ENCODE peak calls at places on chromosomes 5 and 9, in nine cellular contexts. I is heart left ventricle; Q is IMR-90; Z is K562; A is CD8-positive, alpha-beta T cell; M is adrenal gland; T is Peyer's patch; U is bronchial epithelial cell; K is heart right ventricle. E is an unnamed sample. For H3K27me3, the result is how much of the 10 kb centered on the place peaks cover.

GRCh38 chr5:134460551-134460950 is 48.9 kb upstream of the CDKN2AIPNL start:
- DNase-seq in U (no peak), I (no peak), M (no peak), Q (no peak), A (no peak), T (no peak), Z (no peak), K (no peak), E (no peak)

GRCh38 chr9:94140418-94140780 is 56.1 kb downstream of the PTPDC1 start:
- DNase-seq in U (peak), Q (no peak), T (no peak), A (no peak), M (no peak), I (no peak), Z (no peak), K (no peak), E (no peak)

GRCh38 chr9:127295005-127295404 is 30.4 kb downstream of the GARNL3 start:
- DNase-seq in A (no peak), Z (no peak), M (no peak), T (no peak), K (no peak), I (no peak), U (peak), Q (no peak), E (no peak)

GRCh38 chr5:154211611-154212390 is 21.3 kb downstream of the GALNT10 start:
- DNase-seq in K (no peak), Q (peak), I (no peak), U (no peak), A (no peak), Z (no peak), T (no peak), M (no peak), E (no peak)

GRCh38 chr5:151427258-151427657 is 20.1 kb upstream of the SLC36A1 start:
- DNase-seq in I (no peak), A (no peak), M (no peak), Q (no peak), Z (no peak), T (peak), K (no peak), U (no peak), E (no peak)

GRCh38 chr9:129481824-129482511 is 138.9 kb downstream of the C9orf50 start:
- DNase-seq in Z (peak), Q (no peak), T (no peak), K (peak), M (no peak), A (no peak), U (no peak), I (peak), E (peak)

GRCh38 chr9:131693651-131694597 is 46.0 kb downstream of the RAPGEF1 start:
- DNase-seq in K (no peak), I (no peak), Q (no peak), A (no peak), U (no peak), M (no peak), T (no peak), Z (no peak), E (peak)

GRCh38 chr5:1386274-1386717 is 41.4 kb upstream of the CLPTM1L start:
- DNase-seq in U (peak), Q (no peak), M (peak), Z (peak), I (peak), A (peak), T (peak), K (peak), E (no peak)

GRCh38 chr5:74833537-74834266 is 32.5 kb downstream of the FAM169A start:
- DNase-seq in A (no peak), T (no peak), K (no peak), M (no peak), U (no peak), Z (no peak), Q (no peak), I (no peak), E (peak)

GRCh38 chr9:136488247-136489214 is 5.7 kb upstream of the SEC16A start:
- DNase-seq in Q (peak), Z (peak), T (peak), I (peak), M (peak), U (peak), K (peak), A (peak), E (peak)

GRCh38 chr5:131109540-131110255 is 55.4 kb downstream of the HINT1 start:
- DNase-seq in T (peak), Z (peak), K (peak), A (no peak), I (no peak), M (peak), U (peak), Q (peak), E (no peak)

GRCh38 chr5:149684371-149684770 is 45.7 kb upstream of the PPARGC1B start:
- DNase-seq in A (no peak), T (no peak), Q (no peak), M (no peak), K (no peak), U (no peak), I (no peak), Z (no peak), E (no peak)

GRCh38 chr9:75134495-75134894 is 46.2 kb downstream of the OSTF1 start:
- DNase-seq in M (no peak), T (no peak), Q (no peak), U (no peak), A (no peak), K (no peak), I (no peak), Z (no peak), E (no peak)

GRCh38 chr9:78144663-78145377 is 91.1 kb upstream of the CEP78 start:
- DNase-seq in K (no peak), U (no peak), I (no peak), M (peak), Z (no peak), A (no peak), Q (no peak), T (no peak), E (no peak)

GRCh38 chr5:113164016-113164415 is 187.4 kb downstream of the DCP2 start:
- DNase-seq in Z (no peak), K (no peak), U (no peak), I (no peak), Q (no peak), T (no peak), M (no peak), A (no peak), E (no peak)

GRCh38 chr5:128199104-128199503 is 115.5 kb downstream of the SLC12A2 start:
- DNase-seq in A (no peak), U (peak), K (no peak), T (no peak), I (no peak), M (no peak), Q (peak), Z (no peak), E (peak)

GRCh38 chr9:136095028-136095494 is at the start of gene NACC2:
- DNase-seq in A (no peak), M (peak), Z (peak), U (peak), Q (peak), T (no peak), K (peak), I (peak), E (peak)

GRCh38 chr9:35489313-35490154 is at the start of gene RUSC2:
- DNase-seq in A (peak), Z (peak), U (peak), K (peak), Q (peak), I (peak), M (peak), T (peak), E (peak)
- TF ChIP-seq CTCF in A (no peak), Z (peak), U (no peak), K (peak), Q (peak), I (peak), M (peak), T (peak), E (peak)

DNA sequence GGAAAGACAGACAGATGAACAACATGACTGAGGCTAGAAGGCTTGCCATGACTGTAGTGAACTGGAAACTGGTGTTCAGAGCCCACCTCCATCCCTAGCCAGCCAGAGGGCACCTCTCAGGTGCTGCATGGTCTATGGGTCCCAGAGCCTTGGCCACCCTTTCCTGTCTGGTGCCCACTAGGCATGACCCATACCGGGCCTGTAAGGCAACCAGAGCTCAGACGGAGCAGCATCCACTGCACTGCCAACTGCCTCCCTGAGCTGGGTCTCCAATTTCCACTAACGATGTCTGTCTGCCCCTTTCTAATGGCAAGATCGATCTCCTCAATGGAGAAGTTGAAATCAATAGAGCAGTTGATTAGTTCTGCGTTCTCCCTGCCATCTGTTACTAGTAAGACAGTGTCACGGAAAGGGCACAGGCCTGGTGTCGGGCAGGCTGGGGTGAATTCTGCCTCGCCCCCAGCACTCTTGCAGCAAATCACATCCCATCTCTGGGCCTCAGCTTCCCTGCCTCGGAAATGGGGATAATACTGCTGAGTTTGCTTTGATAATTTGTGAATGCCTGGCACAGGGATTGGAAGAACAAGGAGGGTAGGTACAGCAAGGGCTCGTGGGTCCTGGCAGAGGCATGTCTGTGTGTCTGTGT is 172.3 kb upstream of the MVB12B start:
- DNase-seq in M (no peak), Q (no peak), Z (no peak), U (no peak), I (no peak), T (no peak), K (no peak), A (no peak), E (no peak)
- H3K27me3 ChIP-seq in M (under half), Q (under half), Z (under half), U (under half), I (under half), T (under half), K (under half), A (under half), E (under half)

DNA sequence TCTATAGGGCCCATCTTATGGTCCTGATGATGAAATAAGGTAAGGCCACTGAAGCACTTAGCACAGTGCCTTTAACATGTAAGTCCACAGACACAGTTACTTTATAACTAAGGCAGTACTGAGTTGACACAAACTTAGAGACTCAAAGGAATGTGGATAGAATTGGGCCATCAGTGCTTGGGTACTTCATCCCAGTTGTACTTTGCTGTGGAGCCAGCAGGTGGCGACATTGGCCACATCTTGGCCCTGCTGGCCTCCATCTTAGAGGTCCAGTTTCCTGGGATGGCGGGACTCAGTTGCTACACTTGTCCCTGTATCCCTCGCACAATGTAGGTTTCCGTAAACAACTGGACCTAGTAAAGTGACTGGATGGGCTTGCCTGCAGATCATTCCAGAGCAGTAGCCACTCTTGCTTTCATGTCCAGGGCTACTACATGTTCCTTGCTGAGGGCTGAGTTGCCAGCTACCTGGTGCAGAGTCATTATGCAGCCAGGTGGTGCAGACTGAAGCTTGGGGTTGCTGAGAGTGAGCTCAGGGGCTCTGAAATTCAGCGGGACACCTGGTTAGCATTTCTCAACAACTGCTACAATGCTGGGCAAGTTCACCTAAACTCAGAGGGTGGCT is 10.6 kb downstream of the MTAP start:
- DNase-seq in U (peak), Z (no peak), I (peak), Q (peak), M (peak), T (peak), K (peak), A (peak), E (peak)
- TF ChIP-seq CTCF in U (peak), Z (no peak), I (peak), Q (peak), M (peak), T (peak), K (peak), A (peak), E (peak)

GRCh38 chr5:158658439-158659230 is 441.1 kb downstream of the EBF1 start:
- DNase-seq in Q (peak), U (no peak), A (no peak), T (no peak), I (no peak), Z (no peak), K (no peak), M (no peak), E (no peak)
- H3K27me3 ChIP-seq in Q (under half), U (under half), A (under half), T (under half), I (under half), Z (under half), K (under half), M (under half), E (under half)

DNA sequence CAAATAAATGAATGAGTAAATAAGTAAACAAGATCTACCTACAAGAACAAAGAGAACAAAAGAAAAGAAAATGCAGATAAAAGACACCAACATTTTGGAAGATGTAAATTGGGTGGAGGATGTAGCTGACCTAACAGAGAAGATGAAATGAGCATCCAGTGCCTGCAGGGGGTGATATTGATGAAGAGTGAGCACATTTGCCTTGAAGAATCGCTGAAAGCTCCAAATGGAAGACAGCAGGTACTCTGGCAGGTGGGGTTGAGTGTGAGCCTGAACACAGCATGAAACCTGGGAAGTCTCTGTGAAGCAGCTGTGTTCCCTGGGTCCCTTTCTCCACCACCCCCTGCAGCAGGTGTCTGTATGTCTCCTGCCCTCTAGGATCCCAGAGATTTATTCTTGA is 125.6 kb downstream of the NXNL2 start:
- DNase-seq in A (no peak), I (no peak), Q (peak), T (no peak), K (no peak), Z (peak), U (peak), M (peak), E (peak)
- TF ChIP-seq CTCF in A (no peak), I (no peak), Q (peak), T (no peak), K (no peak), Z (peak), U (peak), M (no peak), E (peak)

DNA sequence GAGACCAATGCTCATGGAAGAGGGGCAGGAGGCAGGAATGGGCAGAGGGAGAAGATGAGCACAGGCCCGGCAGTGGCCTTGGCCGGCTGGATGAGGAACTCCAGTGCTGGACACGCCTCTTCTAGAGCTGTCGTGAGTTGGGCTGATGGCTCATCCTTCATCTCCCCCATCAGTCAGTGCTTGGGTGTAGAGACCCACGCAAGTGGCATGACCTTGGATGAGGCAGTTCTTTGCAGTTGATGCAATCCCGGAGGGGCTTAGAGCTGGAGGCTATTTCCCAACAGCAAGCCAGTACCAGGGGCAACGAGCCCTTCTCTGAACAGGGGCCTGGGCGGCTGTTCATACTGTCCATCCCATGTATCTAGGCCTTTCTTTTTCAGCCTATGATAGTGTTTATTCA is 25.5 kb upstream of the ARAP3 start:
- DNase-seq in I (no peak), Q (no peak), A (no peak), U (no peak), K (no peak), Z (no peak), M (no peak), T (no peak), E (no peak)
- H3K27me3 ChIP-seq in I (under half), Q (half or more), A (under half), U (under half), K (under half), Z (under half), M (under half), T (under half), E (under half)

GRCh38 chr5:13215806-13216205 is 728.7 kb downstream of the DNAH5 start:
- DNase-seq in T (no peak), I (no peak), K (no peak), U (no peak), M (no peak), A (no peak), Z (no peak), Q (no peak), E (no peak)

GRCh38 chr5:13214182-13214581 is 730.3 kb downstream of the DNAH5 start:
- DNase-seq in Z (no peak), U (no peak), I (no peak), Q (no peak), M (no peak), A (no peak), K (no peak), T (no peak), E (peak)

GRCh38 chr5:13215370-13215769 is 729.1 kb downstream of the DNAH5 start:
- DNase-seq in M (no peak), T (no peak), I (no peak), K (no peak), U (no peak), A (no peak), Q (no peak), Z (no peak), E (no peak)

GRCh38 chr5:13217636-13218035 is 726.9 kb downstream of the DNAH5 start:
- DNase-seq in Z (no peak), I (no peak), K (no peak), Q (no peak), M (no peak), A (no peak), U (no peak), T (no peak), E (no peak)

GRCh38 chr5:13218518-13218917 is 726.0 kb downstream of the DNAH5 start:
- DNase-seq in U (peak), K (no peak), Z (no peak), M (peak), A (no peak), T (no peak), Q (no peak), I (no peak), E (peak)
- TF ChIP-seq CTCF in U (peak), K (no peak), Z (no peak), M (no peak), A (no peak), T (peak), Q (peak), I (no peak), E (peak)

GRCh38 chr5:31645420-31646081 is 6.6 kb downstream of the PDZD2 start:
- DNase-seq in A (no peak), T (no peak), U (no peak), M (no peak), Q (no peak), I (no peak), K (peak), Z (no peak), E (no peak)
- H3K27me3 ChIP-seq in A (under half), T (under half), U (under half), M (under half), Q (under half), I (under half), K (under half), Z (half or more), E (under half)

GRCh38 chr5:140115186-140115500 is 1.2 kb downstream of the PURA start:
- DNase-seq in M (no peak), K (no peak), I (no peak), A (no peak), U (no peak), Z (no peak), Q (no peak), T (no peak), E (no peak)

GRCh38 chr5:140116716-140117115 is 2.8 kb downstream of the PURA start:
- DNase-seq in A (no peak), Q (no peak), U (no peak), K (no peak), M (no peak), I (no peak), T (no peak), Z (no peak), E (peak)

GRCh38 chr5:140114341-140115185 is 654 bp downstream of the PURA start:
- DNase-seq in M (peak), K (peak), I (peak), Q (peak), T (peak), U (peak), A (peak), Z (peak), E (peak)

GRCh38 chr5:140117523-140117922 is 3.6 kb downstream of the PURA start:
- DNase-seq in M (no peak), I (no peak), U (no peak), A (no peak), Q (no peak), K (no peak), T (no peak), Z (no peak), E (no peak)

DNA sequence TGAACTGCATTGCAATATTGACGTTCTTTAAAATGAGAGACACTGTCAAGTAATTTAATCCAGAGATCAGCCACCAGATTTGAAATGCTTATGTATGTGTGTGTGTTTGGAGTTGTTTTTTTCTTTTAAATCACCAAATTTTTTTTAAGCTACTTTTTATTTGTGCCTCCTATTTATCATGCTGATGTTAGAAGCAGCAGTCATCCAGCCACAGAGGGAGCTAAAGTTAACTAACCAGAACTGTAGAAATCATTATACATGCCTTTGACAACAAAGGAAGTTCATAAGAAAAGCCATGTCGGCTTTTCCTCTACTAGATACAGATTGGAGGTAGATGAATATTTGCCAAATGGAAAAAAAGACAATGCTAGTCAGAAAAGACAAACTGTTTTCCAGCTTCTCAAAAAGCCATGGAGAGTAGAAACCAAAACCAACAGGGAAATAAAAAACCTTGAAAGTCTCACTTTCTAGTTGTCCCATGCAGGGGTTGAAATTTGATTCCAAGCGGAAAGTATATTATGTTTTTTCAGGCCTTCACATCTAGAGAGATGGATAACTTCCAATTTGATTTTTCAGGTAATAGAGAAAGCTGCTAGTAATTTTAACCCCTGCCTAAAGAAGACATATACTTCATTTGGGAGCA is 4.5 kb downstream of the PURA start:
- DNase-seq in K (no peak), T (no peak), M (no peak), A (no peak), Q (peak), Z (no peak), I (no peak), U (no peak), E (no peak)
- TF ChIP-seq CTCF in K (no peak), T (no peak), M (no peak), A (no peak), Q (no peak), Z (no peak), I (peak), U (no peak), E (no peak)

GRCh38 chr5:38450627-38451371 is 105.6 kb downstream of the LIFR start:
- DNase-seq in I (no peak), Q (peak), T (no peak), U (no peak), Z (no peak), M (no peak), K (no peak), A (no peak), E (no peak)
- H3K27me3 ChIP-seq in I (under half), Q (under half), T (under half), U (under half), Z (half or more), M (under half), K (under half), A (under half), E (under half)